ENCODE peak calls at places on chromosomes 6 and 20, in four cellular contexts. One of them, this sample, is unnamed.
A peak's percentile ranks its signal among the peaks of the same experiment; 100 is the strongest.

GRCh38 chr6:139979021-139979721 is 604.7 kb upstream of the CITED2 start:
- DNase-seq in AG10803: no peak
- DNase-seq in OCI-LY7: no peak
- DNase-seq in body of pancreas: no peak
- DNase-seq in this sample: no peak

GRCh38 chr6:33213166-33213988 is 5.1 kb downstream of the RING1 start:
- DNase-seq in body of pancreas: no peak
- DNase-seq in OCI-LY7: no peak
- DNase-seq in AG10803: no peak
- DNase-seq in this sample: peak; percentile 16

GRCh38 chr20:35571566-35571965 is 29.7 kb downstream of the ERGIC3 start:
- DNase-seq in OCI-LY7: no peak
- DNase-seq in body of pancreas: no peak
- DNase-seq in AG10803: no peak
- DNase-seq in this sample: no peak

GRCh38 chr20:61166324-61166723 is 85.7 kb upstream of the CDH4 start:
- DNase-seq in OCI-LY7: no peak
- DNase-seq in body of pancreas: no peak
- DNase-seq in AG10803: peak; percentile 47
- DNase-seq in this sample: no peak

GRCh38 chr20:39021748-39022147 is 59.6 kb downstream of the DHX35 start:
- DNase-seq in AG10803: no peak
- DNase-seq in OCI-LY7: no peak
- DNase-seq in body of pancreas: no peak
- DNase-seq in this sample: no peak

GRCh38 chr20:1707588-1708449 is 50.2 kb upstream of the SIRPG start:
- DNase-seq in OCI-LY7: no peak
- DNase-seq in body of pancreas: no peak
- DNase-seq in AG10803: peak; percentile 8
- DNase-seq in this sample: no peak

GRCh38 chr20:25040438-25040831 is 17.5 kb downstream of the ACSS1 start:
- DNase-seq in OCI-LY7: no peak
- DNase-seq in AG10803: peak; percentile 86
- DNase-seq in body of pancreas: peak; percentile 47
- DNase-seq in this sample: peak; percentile 66

GRCh38 chr6:114096553-114097172 is 125.7 kb upstream of the HDAC2 start:
- DNase-seq in body of pancreas: no peak
- DNase-seq in AG10803: peak; percentile 34
- DNase-seq in OCI-LY7: peak; percentile 49
- DNase-seq in this sample: peak; percentile 57

GRCh38 chr6:20119446-20119845 is 92.8 kb downstream of the MBOAT1 start:
- DNase-seq in OCI-LY7: no peak
- DNase-seq in body of pancreas: no peak
- DNase-seq in AG10803: no peak
- DNase-seq in this sample: no peak

GRCh38 chr6:1747531-1747930 is 137.8 kb downstream of the FOXC1 start:
- DNase-seq in OCI-LY7: no peak
- DNase-seq in AG10803: no peak
- DNase-seq in body of pancreas: no peak
- DNase-seq in this sample: no peak

GRCh38 chr20:653110-653589 is at the start of gene SRXN1:
- DNase-seq in AG10803: peak; percentile 93
- DNase-seq in OCI-LY7: peak; percentile 95
- DNase-seq in body of pancreas: peak; percentile 93
- DNase-seq in this sample: peak; percentile 96

GRCh38 chr20:2750343-2751251 is 49.8 kb downstream of the CPXM1 start:
- DNase-seq in AG10803: peak; percentile 38
- DNase-seq in OCI-LY7: no peak
- DNase-seq in body of pancreas: no peak
- DNase-seq in this sample: peak; percentile 57

GRCh38 chr6:140960566-140960965 is 1172.2 kb upstream of the GJE1 start:
- DNase-seq in AG10803: no peak
- DNase-seq in body of pancreas: no peak
- DNase-seq in OCI-LY7: no peak
- DNase-seq in this sample: peak; percentile 40

GRCh38 chr20:62576815-62577214 is 65.5 kb upstream of the SLCO4A1 start:
- DNase-seq in body of pancreas: no peak
- DNase-seq in OCI-LY7: no peak
- DNase-seq in AG10803: peak; percentile 11
- DNase-seq in this sample: peak; percentile 10

GRCh38 chr6:96760153-96760687 is 77.1 kb downstream of the GPR63 start:
- DNase-seq in body of pancreas: no peak
- DNase-seq in AG10803: no peak
- DNase-seq in OCI-LY7: peak; percentile 4
- DNase-seq in this sample: no peak

GRCh38 chr20:15081301-15081700 is 743.9 kb upstream of the FLRT3 start:
- DNase-seq in AG10803: no peak
- DNase-seq in OCI-LY7: no peak
- DNase-seq in body of pancreas: no peak
- DNase-seq in this sample: no peak

GRCh38 chr6:181049-181654 is 111.1 kb upstream of the DUSP22 start:
- DNase-seq in body of pancreas: no peak
- DNase-seq in AG10803: no peak
- DNase-seq in OCI-LY7: peak; percentile 70
- DNase-seq in this sample: no peak

GRCh38 chr6:169592558-169592957 is 109.3 kb downstream of the WDR27 start:
- DNase-seq in AG10803: peak; percentile 69
- DNase-seq in body of pancreas: no peak
- DNase-seq in OCI-LY7: no peak
- DNase-seq in this sample: peak; percentile 69

GRCh38 chr6:112066606-112067005 is 12.7 kb downstream of the CCN6 start:
- DNase-seq in OCI-LY7: no peak
- DNase-seq in AG10803: no peak
- DNase-seq in body of pancreas: no peak
- DNase-seq in this sample: no peak

GRCh38 chr6:43604174-43604573 is 24.9 kb downstream of the GTPBP2 start:
- DNase-seq in body of pancreas: no peak
- DNase-seq in OCI-LY7: no peak
- DNase-seq in AG10803: peak; percentile 65
- DNase-seq in this sample: peak; percentile 85

GRCh38 chr20:45861157-45862075 is 4.0 kb downstream of the ZSWIM3 start:
- DNase-seq in AG10803: no peak
- DNase-seq in body of pancreas: no peak
- DNase-seq in OCI-LY7: no peak
- DNase-seq in this sample: no peak

DNA sequence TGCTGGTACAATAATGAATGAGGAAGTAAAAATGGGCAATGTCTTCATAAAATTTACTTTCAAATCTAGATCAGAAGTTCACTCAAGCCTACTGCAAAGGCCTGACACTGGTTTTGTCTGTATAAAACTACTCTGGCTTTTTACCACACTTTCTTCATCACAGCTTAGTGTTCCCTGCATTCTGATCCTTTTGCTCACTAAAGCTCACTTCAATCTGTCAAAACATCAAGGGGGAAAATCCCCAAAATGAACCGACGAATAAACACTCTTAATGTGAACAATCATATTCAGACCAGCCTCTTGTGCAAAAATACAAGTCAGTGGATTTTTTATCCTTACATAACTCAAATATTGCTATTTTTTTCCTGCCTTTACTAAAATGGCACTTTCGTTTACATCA is 98.5 kb downstream of the PRDM1 start:
- DNase-seq in body of pancreas: no peak
- DNase-seq in OCI-LY7: no peak
- DNase-seq in AG10803: no peak
- DNase-seq in this sample: peak; percentile 62
- H3K4me3 ChIP-seq in body of pancreas: no peak overlapping the region
- H3K4me3 ChIP-seq in OCI-LY7: no peak overlapping the region
- H3K4me3 ChIP-seq in AG10803: no peak overlapping the region
- H3K4me3 ChIP-seq in this sample: no peak overlapping the region

GRCh38 chr20:64049887-64050260 is 435 bp upstream of the SOX18 start:
- DNase-seq in body of pancreas: no peak
- DNase-seq in OCI-LY7: no peak
- DNase-seq in AG10803: no peak
- DNase-seq in this sample: no peak

GRCh38 chr20:64049060-64049886 is at the start of gene SOX18:
- DNase-seq in OCI-LY7: no peak
- DNase-seq in body of pancreas: no peak
- DNase-seq in AG10803: no peak
- DNase-seq in this sample: peak; percentile 56

GRCh38 chr20:64051532-64052325 is 2.3 kb upstream of the SOX18 start:
- DNase-seq in OCI-LY7: no peak
- DNase-seq in AG10803: no peak
- DNase-seq in body of pancreas: no peak
- DNase-seq in this sample: no peak

GRCh38 chr20:64051033-64051452 is 1.6 kb upstream of the SOX18 start:
- DNase-seq in AG10803: no peak
- DNase-seq in OCI-LY7: no peak
- DNase-seq in body of pancreas: no peak
- DNase-seq in this sample: no peak

GRCh38 chr20:64050261-64051032 is 1.0 kb upstream of the SOX18 start:
- DNase-seq in body of pancreas: no peak
- DNase-seq in OCI-LY7: no peak
- DNase-seq in AG10803: no peak
- DNase-seq in this sample: no peak
- TF ChIP-seq CTCF in body of pancreas: no peak
- TF ChIP-seq CTCF in OCI-LY7: no peak
- TF ChIP-seq CTCF in AG10803: no peak
- TF ChIP-seq CTCF in this sample: no peak

DNA sequence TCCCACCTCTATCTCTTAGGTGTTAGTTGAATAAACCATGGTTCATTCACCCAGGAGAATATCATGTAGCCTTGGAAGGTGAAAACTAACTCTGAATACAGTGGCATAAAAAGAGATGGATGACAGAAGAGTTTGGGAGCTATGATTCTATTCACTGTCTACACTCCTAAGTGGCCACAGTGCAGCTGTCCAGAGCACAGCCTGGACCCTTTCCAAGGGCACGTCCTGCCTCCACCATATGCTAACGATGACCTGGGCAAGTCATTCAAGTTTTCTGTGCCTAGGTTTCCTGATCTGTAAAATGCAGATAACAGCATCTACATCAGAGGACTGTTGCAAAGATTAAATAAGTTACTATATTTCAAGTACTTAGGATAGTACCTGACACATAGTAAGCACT is 314.1 kb downstream of the PTPRT start:
- DNase-seq in OCI-LY7: no peak
- DNase-seq in body of pancreas: no peak
- DNase-seq in AG10803: no peak
- DNase-seq in this sample: no peak
- H3K4me3 ChIP-seq in OCI-LY7: no peak overlapping the region
- H3K4me3 ChIP-seq in body of pancreas: no peak overlapping the region
- H3K4me3 ChIP-seq in AG10803: no peak overlapping the region
- H3K4me3 ChIP-seq in this sample: no peak overlapping the region

GRCh38 chr6:13378669-13379590 is 50.6 kb upstream of the TBC1D7 start:
- DNase-seq in body of pancreas: peak; percentile 54
- DNase-seq in OCI-LY7: peak; percentile 70
- DNase-seq in AG10803: no peak
- DNase-seq in this sample: no peak
- TF ChIP-seq CTCF in body of pancreas: peak; percentile 51
- TF ChIP-seq CTCF in OCI-LY7: peak; percentile 33
- TF ChIP-seq CTCF in AG10803: no peak
- TF ChIP-seq CTCF in this sample: no peak

GRCh38 chr20:53597521-53598120 is 4.0 kb upstream of the ZNF217 start:
- DNase-seq in body of pancreas: peak; percentile 2
- DNase-seq in AG10803: no peak
- DNase-seq in OCI-LY7: no peak
- DNase-seq in this sample: no peak
- H3K4me3 ChIP-seq in body of pancreas: no peak overlapping the region
- H3K4me3 ChIP-seq in AG10803: no peak overlapping the region
- H3K4me3 ChIP-seq in OCI-LY7: no peak overlapping the region
- H3K4me3 ChIP-seq in this sample: no peak overlapping the region

DNA sequence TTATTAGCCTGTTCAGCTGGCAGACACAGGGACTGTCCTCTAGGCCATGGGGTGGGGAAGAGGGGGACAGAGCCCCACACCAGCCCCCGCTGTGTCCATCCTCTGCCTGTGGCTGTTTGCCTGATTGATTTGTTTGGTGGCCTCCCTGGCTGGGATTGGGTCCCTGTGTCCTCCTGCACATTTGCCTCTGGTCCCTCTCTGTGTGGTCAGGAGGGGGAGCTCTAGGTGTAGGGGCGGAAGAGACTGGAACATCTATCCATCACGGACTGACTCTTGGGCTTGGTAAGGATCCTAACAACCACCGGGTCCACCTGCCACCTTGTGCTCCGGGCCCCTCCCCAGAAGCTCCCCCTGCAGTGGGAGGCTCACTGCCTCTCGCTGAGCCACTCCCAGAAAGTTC is 38.4 kb upstream of the CCDC167 start:
- DNase-seq in body of pancreas: no peak
- DNase-seq in OCI-LY7: no peak
- DNase-seq in AG10803: no peak
- DNase-seq in this sample: no peak
- TF ChIP-seq CTCF in body of pancreas: no peak
- TF ChIP-seq CTCF in OCI-LY7: peak; percentile 68
- TF ChIP-seq CTCF in AG10803: peak; percentile 47
- TF ChIP-seq CTCF in this sample: peak; percentile 48

GRCh38 chr6:14742680-14743079 is 503.2 kb upstream of the JARID2 start:
- DNase-seq in OCI-LY7: no peak
- DNase-seq in body of pancreas: no peak
- DNase-seq in AG10803: no peak
- DNase-seq in this sample: no peak
- H3K4me3 ChIP-seq in OCI-LY7: no peak overlapping the region
- H3K4me3 ChIP-seq in body of pancreas: no peak overlapping the region
- H3K4me3 ChIP-seq in AG10803: no peak overlapping the region
- H3K4me3 ChIP-seq in this sample: no peak overlapping the region

GRCh38 chr6:26361544-26361943 is 3.5 kb upstream of the BTN3A2 start:
- DNase-seq in body of pancreas: no peak
- DNase-seq in AG10803: no peak
- DNase-seq in OCI-LY7: no peak
- DNase-seq in this sample: no peak
- TF ChIP-seq CTCF in body of pancreas: no peak
- TF ChIP-seq CTCF in AG10803: no peak
- TF ChIP-seq CTCF in OCI-LY7: no peak
- TF ChIP-seq CTCF in this sample: no peak

This sample was measured in cardiac fibroblast.